ENCODE peak calls at places on chromosome 12, in seven cellular contexts. W is NCI-H1694; Q is stimulated activated CD4-positive, alpha-beta T cell treated with anti-CD3 and anti-CD28 coated beads, Interleukin-1b, Interleukin-23, amount 100 ng/mL, for 24 hours; B is NB4; E is stimulated activated naive CD8-positive, alpha-beta T cell treated with anti-CD3 and anti-CD28 coated beads, Interleukin-15, Interleukin-2, amounts not matched to agents 100 U/mL and 50 U/mL, for 24 hours; P is NCI-H2107; I is ACHN. C is an unnamed sample.

GRCh38 chr12:53788892-53789291 is 37.1 kb upstream of the CISTR start:
- DNase-seq in W (no peak), Q (no peak), B (no peak), E (no peak), P (no peak), I (no peak), C (no peak)

GRCh38 chr12:104733717-104734175 is 224.3 kb downstream of the SLC41A2 start:
- DNase-seq in W (no peak), Q (no peak), B (peak), E (peak), P (no peak), I (peak), C (no peak)

GRCh38 chr12:68957273-68957672 is 24.3 kb upstream of the CPM start:
- DNase-seq in W (no peak), Q (no peak), B (no peak), E (no peak), P (no peak), I (no peak), C (no peak)

GRCh38 chr12:110353211-110353965 is 50.1 kb downstream of the ANAPC7 start:
- DNase-seq in W (no peak), Q (no peak), B (no peak), E (no peak), P (no peak), I (no peak), C (no peak)

GRCh38 chr12:124493809-124494750 is 73.3 kb downstream of the NCOR2 start:
- DNase-seq in W (no peak), Q (peak), B (peak), E (peak), P (no peak), I (no peak), C (no peak)

GRCh38 chr12:42679402-42679801 is 89.9 kb upstream of the PRICKLE1 start:
- DNase-seq in W (no peak), Q (no peak), B (no peak), E (no peak), P (no peak), I (no peak), C (no peak)

GRCh38 chr12:97984951-97985350 is 522.3 kb downstream of the RMST start:
- DNase-seq in W (peak), Q (no peak), B (no peak), E (no peak), P (no peak), I (no peak), C (no peak)

GRCh38 chr12:121089031-121089812 is 43.5 kb upstream of the P2RX7 start:
- DNase-seq in W (no peak), Q (no peak), B (no peak), E (no peak), P (no peak), I (peak), C (no peak)

GRCh38 chr12:110244829-110245228 is 36.2 kb upstream of the ATP2A2 start:
- DNase-seq in W (no peak), Q (no peak), B (no peak), E (no peak), P (no peak), I (no peak), C (no peak)

GRCh38 chr12:11773889-11774677 is 124.6 kb downstream of the ETV6 start:
- DNase-seq in W (no peak), Q (no peak), B (peak), E (no peak), P (no peak), I (no peak), C (no peak)

GRCh38 chr12:75641031-75641780 is 129.8 kb upstream of the KRR1 start:
- DNase-seq in W (no peak), Q (peak), B (peak), E (peak), P (no peak), I (peak), C (no peak)